ENCODE peak calls at places on chromosome 21, in six cellular contexts. F is left colon, N is iPS DF 6.9, T is skeletal muscle cell, E is HFF-Myc, S is EL. X is an unnamed sample.

GRCh38 chr21:36888466-36888865 is 78.0 kb downstream of the HLCS start:
- DNase-seq in F (no peak), N (no peak), T (no peak), E (no peak), S (no peak), X (no peak)

GRCh38 chr21:36471254-36471723 is 8.6 kb downstream of the CLDN14 start:
- DNase-seq in F (no peak), N (no peak), T (no peak), E (no peak), S (no peak), X (no peak)

GRCh38 chr21:31335957-31336738 is 7.9 kb downstream of the TIAM1 start:
- DNase-seq in F (no peak), N (no peak), T (peak; percentile 86), E (peak; percentile 29), S (peak; percentile 89), X (peak; percentile 91)

GRCh38 chr21:27722095-27722494 is 755.2 kb upstream of the ADAMTS5 start:
- DNase-seq in F (no peak), N (no peak), T (no peak), E (no peak), S (no peak), X (no peak)

GRCh38 chr21:42317341-42317741 is 2.1 kb upstream of the TFF3 start:
- DNase-seq in F (peak; percentile 78), N (no peak), T (no peak), E (no peak), S (no peak), X (no peak)

GRCh38 chr21:45894107-45894810 is 87.3 kb upstream of the COL6A1 start:
- DNase-seq in F (peak; percentile 20), N (no peak), T (peak; percentile 59), E (peak; percentile 22), S (peak; percentile 60), X (peak; percentile 92)

GRCh38 chr21:30598802-30599201 is at the start of gene KRTAP6-2:
- DNase-seq in F (no peak), N (no peak), T (no peak), E (no peak), S (no peak), X (no peak)

GRCh38 chr21:27314096-27314495 is 347.2 kb upstream of the ADAMTS5 start:
- DNase-seq in F (no peak), N (no peak), T (no peak), E (no peak), S (no peak), X (no peak)

GRCh38 chr21:38816400-38816973 is 10.8 kb downstream of the ETS2 start:
- DNase-seq in F (no peak), N (no peak), T (no peak), E (no peak), S (no peak), X (no peak)

GRCh38 chr21:36589352-36589971 is 109.5 kb upstream of the SIM2 start:
- DNase-seq in F (peak; percentile 34), N (peak; percentile 11), T (no peak), E (peak; percentile 44), S (peak; percentile 61), X (peak; percentile 85)

GRCh38 chr21:42527489-42528158 is 14.0 kb downstream of the SLC37A1 start:
- DNase-seq in F (peak; percentile 27), N (no peak), T (no peak), E (no peak), S (no peak), X (no peak)

GRCh38 chr21:33115586-33116541 is 45.9 kb downstream of the OLIG1 start:
- DNase-seq in F (no peak), N (no peak), T (no peak), E (no peak), S (no peak), X (no peak)

X was measured in GM03348.